ENCODE peak calls at places on chromosomes 7 and 10, in four cellular contexts. V is foreskin keratinocyte; M is activated CD4-positive, CD25-positive, alpha-beta regulatory T cell treated with anti-CD3 and anti-CD28 coated beads, Interleukin-2, amount 50 U/mL, for 72 hours; R is thyroid gland. G is an unnamed sample.
A peak's percentile ranks its signal among the peaks of the same experiment; 100 is the strongest.

GRCh38 chr10:86111902-86112301 is 254.7 kb downstream of the GRID1 start:
- DNase-seq in V (no peak), M (no peak), R (no peak), G (no peak)

GRCh38 chr7:36736827-36737211 is 12.5 kb upstream of the AOAH start:
- DNase-seq in V (no peak), M (no peak), R (no peak), G (no peak)

GRCh38 chr10:110069502-110069982 is 61.8 kb downstream of the ADD3 start:
- DNase-seq in V (no peak), M (no peak), R (no peak), G (no peak)

GRCh38 chr7:33854178-33854577 is 51.2 kb upstream of the BMPER start:
- DNase-seq in V (no peak), M (no peak), R (no peak), G (no peak)

GRCh38 chr7:32941181-32941995 is 15.9 kb upstream of the FKBP9 start:
- DNase-seq in V (peak; percentile 26), M (no peak), R (no peak), G (no peak)

GRCh38 chr7:132504851-132505250 is 71.4 kb downstream of the PLXNA4 start:
- DNase-seq in V (no peak), M (no peak), R (no peak), G (no peak)

GRCh38 chr10:130201043-130201380 is 64.8 kb downstream of the GLRX3 start:
- DNase-seq in V (no peak), M (no peak), R (no peak), G (no peak)

GRCh38 chr7:134654104-134654775 is 7.6 kb downstream of the BPGM start:
- DNase-seq in V (no peak), M (no peak), R (no peak), G (no peak)

GRCh38 chr7:50781371-50781770 is 1.3 kb downstream of the GRB10 start:
- DNase-seq in V (no peak), M (no peak), R (no peak), G (no peak)

GRCh38 chr7:36343548-36343947 is 46.1 kb upstream of the ANLN start:
- DNase-seq in V (no peak), M (no peak), R (no peak), G (no peak)